ENCODE peak calls at places on chromosomes 2 and 18, in eight cellular contexts. O is GM23248, E is A549, S is IMR-90, Z is caudate nucleus, Q is neural progenitor cell, J is neuronal stem cell, D is Karpas-422. K is an unnamed sample.
A peak's percentile ranks its signal among the peaks of the same experiment; 100 is the strongest.

GRCh38 chr2:127610561-127610960 is 35.4 kb upstream of the GPR17 start:
- DNase-seq in Z (no peak), J (no peak), S (no peak), D (no peak), O (no peak), Q (no peak), E (no peak), K (no peak)

GRCh38 chr2:232794981-232795380 is 18.6 kb upstream of the KCNJ13 start:
- DNase-seq in Q (no peak), D (no peak), J (no peak), Z (no peak), O (no peak), S (no peak), E (no peak), K (no peak)

GRCh38 chr2:45882707-45883106 is 231.2 kb downstream of the PRKCE start:
- DNase-seq in S (no peak), Z (no peak), D (no peak), Q (no peak), O (peak; percentile 65), J (no peak), E (no peak), K (no peak)

GRCh38 chr2:26951246-26951645 is 19.2 kb upstream of the MAPRE3 start:
- DNase-seq in E (no peak), S (no peak), J (no peak), Z (no peak), D (no peak), Q (no peak), O (no peak), K (no peak)

GRCh38 chr2:63050186-63050915 is at the start of gene OTX1:
- DNase-seq in D (peak; percentile 98), Z (peak; percentile 56), S (peak; percentile 21), Q (peak; percentile 94), E (peak; percentile 97), J (peak; percentile 76), O (peak; percentile 61), K (no peak)

GRCh38 chr2:29113027-29113686 is 2.1 kb upstream of the CLIP4 start:
- DNase-seq in S (peak; percentile 76), E (no peak), Q (no peak), Z (no peak), D (no peak), J (no peak), O (peak; percentile 59), K (no peak)

GRCh38 chr18:5214583-5215351 is 17.7 kb upstream of the AKAIN1 start:
- DNase-seq in S (no peak), Z (no peak), E (no peak), Q (no peak), D (no peak), J (no peak), O (no peak), K (no peak)

GRCh38 chr2:64654993-64655666 is 1.4 kb upstream of the SERTAD2 start:
- DNase-seq in D (peak; percentile 91), S (no peak), Q (no peak), E (peak; percentile 56), O (peak; percentile 77), Z (no peak), J (no peak), K (peak; percentile 33)

GRCh38 chr18:36648803-36649202 is 180.0 kb downstream of the TPGS2 start:
- DNase-seq in Z (no peak), O (no peak), D (no peak), J (no peak), S (no peak), E (no peak), Q (no peak), K (no peak)

GRCh38 chr2:43222472-43223146 is 3.8 kb downstream of the ZFP36L2 start:
- DNase-seq in S (peak; percentile 41), J (no peak), Q (no peak), E (no peak), D (peak; percentile 63), O (peak; percentile 55), Z (no peak), K (no peak)

GRCh38 chr18:32714571-32715148 is 58.2 kb downstream of the KLHL14 start:
- DNase-seq in E (peak; percentile 7), J (peak; percentile 65), D (peak; percentile 92), Q (peak; percentile 77), O (peak; percentile 62), Z (no peak), S (peak; percentile 51), K (no peak)

GRCh38 chr18:77650799-77651385 is 401.2 kb downstream of the GALR1 start:
- DNase-seq in D (peak; percentile 91), O (peak; percentile 70), S (no peak), Q (peak; percentile 89), J (peak; percentile 68), Z (peak; percentile 50), E (peak; percentile 36), K (peak; percentile 14)

GRCh38 chr2:73970850-73971471 is 13.7 kb upstream of the TET3 start:
- DNase-seq in D (no peak), O (no peak), E (no peak), J (no peak), Q (no peak), Z (no peak), S (no peak), K (peak; percentile 53)

GRCh38 chr2:35548171-35548570 is 807.4 kb upstream of the CRIM1 start:
- DNase-seq in E (no peak), S (peak; percentile 1), J (no peak), Q (no peak), O (peak; percentile 20), Z (no peak), D (no peak), K (no peak)

DNA sequence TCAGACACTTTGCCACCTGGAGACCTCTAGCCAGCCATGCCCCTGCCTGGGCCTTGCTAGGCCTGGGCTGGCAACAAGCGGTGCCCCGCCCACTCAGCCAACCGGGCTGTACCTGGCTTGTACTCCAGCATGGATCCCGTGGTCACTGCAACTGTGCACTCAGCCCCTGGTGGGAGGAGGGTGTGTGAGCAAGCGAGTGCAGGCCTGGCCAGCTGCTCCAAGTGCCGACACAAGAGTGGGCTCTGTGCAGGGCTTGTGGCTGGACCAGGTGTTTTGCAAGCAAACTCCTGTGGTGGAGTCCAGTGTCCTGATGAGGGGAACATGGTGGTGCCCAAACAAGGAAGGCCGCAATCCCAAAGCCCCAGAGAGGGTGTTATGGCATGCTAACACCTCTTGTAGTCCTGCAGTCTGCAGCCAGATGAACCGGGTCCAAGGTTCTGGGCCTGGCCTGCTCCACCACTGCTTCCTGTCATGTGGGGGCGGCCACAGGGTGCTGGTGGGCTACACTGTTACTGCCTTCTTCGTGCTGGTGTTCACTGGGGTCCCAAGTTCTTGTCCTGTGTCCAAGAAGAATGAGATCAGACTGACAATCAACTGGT is 60.1 kb upstream of the CD28 start:
- DNase-seq in S (no peak), Q (peak; percentile 9), J (no peak), D (no peak), O (no peak), Z (no peak), E (no peak), K (no peak)
- H3K27ac ChIP-seq in S (no peak overlapping the region), Q (no peak overlapping the region), J (no peak overlapping the region), D (no peak overlapping the region), O (no peak overlapping the region), Z (no peak overlapping the region), E (peak overlapping the region; percentile 7), K (no peak overlapping the region)

GRCh38 chr2:149741646-149742045 is 154.1 kb upstream of the MMADHC start:
- DNase-seq in S (peak; percentile 87), Q (no peak), Z (no peak), D (no peak), J (no peak), O (peak; percentile 86), E (no peak), K (no peak)

GRCh38 chr2:149745396-149745925 is 157.9 kb upstream of the MMADHC start:
- DNase-seq in S (no peak), O (no peak), D (no peak), J (no peak), E (no peak), Z (no peak), Q (no peak), K (no peak)

GRCh38 chr2:149747456-149747855 is 159.9 kb upstream of the MMADHC start:
- DNase-seq in E (no peak), Q (no peak), O (no peak), Z (no peak), J (no peak), S (no peak), D (no peak), K (no peak)

GRCh38 chr2:149743842-149744468 is 156.4 kb upstream of the MMADHC start:
- DNase-seq in D (no peak), Q (no peak), Z (no peak), S (peak; percentile 97), O (peak; percentile 94), E (no peak), J (no peak), K (no peak)

GRCh38 chr2:149744845-149745244 is 157.3 kb upstream of the MMADHC start:
- DNase-seq in Q (no peak), S (peak; percentile 78), J (no peak), O (peak; percentile 79), Z (no peak), D (no peak), E (no peak), K (no peak)
- H3K27ac ChIP-seq in Q (no peak overlapping the region), S (peak overlapping the region; percentile 92), J (no peak overlapping the region), O (peak overlapping the region; percentile 82), Z (no peak overlapping the region), D (no peak overlapping the region), E (peak overlapping the region; percentile 70), K (no peak overlapping the region)

DNA sequence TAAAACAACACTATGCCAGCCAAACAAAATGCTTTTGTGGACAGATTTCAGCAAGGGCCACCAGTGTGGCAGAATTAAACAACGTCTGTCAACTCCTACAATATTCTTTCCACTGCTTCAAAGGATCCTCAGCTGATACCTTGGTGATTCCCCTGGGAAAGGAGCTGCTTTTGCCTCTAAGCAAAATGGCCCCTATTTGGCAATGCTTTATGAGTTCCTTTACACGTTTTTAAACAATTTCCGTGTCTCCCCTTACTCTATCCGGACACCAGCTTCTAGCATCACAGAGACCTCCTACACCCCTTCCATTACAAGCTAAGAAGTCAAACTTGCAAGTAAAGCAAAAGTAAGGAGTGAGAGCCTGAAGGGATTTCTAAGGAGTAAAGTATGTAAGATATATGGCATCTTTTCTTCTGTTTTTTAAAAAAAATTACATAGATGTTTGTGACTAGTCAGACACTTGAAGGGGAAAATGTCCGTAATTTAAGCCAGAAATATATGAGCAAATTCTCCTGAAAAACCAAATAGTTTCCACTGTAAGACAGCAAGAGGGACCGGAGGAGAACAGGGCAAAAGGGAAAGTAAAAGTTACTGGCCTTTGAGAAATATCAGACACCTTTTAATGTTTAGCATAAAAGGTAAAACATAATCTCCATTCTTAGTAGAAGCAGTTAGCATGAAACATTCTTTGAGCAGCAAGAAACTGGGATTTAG is 1.9 kb downstream of the SOS1 start:
- DNase-seq in J (no peak), Z (no peak), E (peak; percentile 37), Q (no peak), O (peak; percentile 75), S (no peak), D (peak; percentile 88), K (no peak)
- H3K27ac ChIP-seq in J (no peak overlapping the region), Z (no peak overlapping the region), E (no peak overlapping the region), Q (no peak overlapping the region), O (peak overlapping the region; percentile 78), S (peak overlapping the region; percentile 1), D (peak overlapping the region; percentile 79), K (peak overlapping the region; percentile 56)

DNA sequence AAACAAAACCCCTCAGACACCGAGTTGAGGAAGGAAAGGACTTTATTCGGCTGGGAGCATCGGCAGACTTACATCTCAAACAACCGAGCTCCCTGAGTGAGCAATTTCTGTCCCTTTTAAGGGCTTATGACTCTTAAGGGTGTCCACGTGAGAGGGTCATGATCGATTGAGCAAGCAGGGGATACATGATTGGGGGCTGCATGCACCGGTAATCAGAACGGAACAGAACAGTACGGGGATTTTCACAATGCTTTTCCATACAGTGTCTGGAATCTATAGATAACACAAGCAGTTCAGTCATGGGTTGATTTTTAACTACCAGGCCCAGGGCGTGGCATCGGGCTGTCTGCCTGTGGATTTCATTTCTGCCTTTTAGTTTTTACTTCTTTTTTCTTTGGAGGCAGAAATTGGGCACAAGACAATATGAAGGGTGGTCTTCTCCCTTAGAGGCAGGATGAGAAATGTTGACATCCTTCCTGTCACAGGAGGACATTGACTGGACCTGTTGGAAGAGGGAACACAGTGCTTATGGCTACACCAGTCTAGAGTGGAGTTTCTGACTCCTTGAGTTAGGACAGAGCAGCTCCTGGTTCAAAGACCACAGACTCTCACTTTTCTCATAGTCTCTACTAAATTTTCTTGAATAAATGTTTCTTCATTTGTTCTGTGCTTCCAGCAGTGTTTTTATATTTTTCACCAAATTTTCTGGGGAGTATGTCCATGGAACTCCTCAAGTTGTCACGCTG is 35.8 kb downstream of the SPOPL start:
- DNase-seq in J (no peak), E (no peak), O (no peak), S (no peak), Q (no peak), Z (no peak), D (no peak), K (no peak)
- H3K27ac ChIP-seq in J (no peak overlapping the region), E (no peak overlapping the region), O (no peak overlapping the region), S (no peak overlapping the region), Q (peak overlapping the region; percentile 84), Z (no peak overlapping the region), D (no peak overlapping the region), K (no peak overlapping the region)